ENCODE peak calls at places on chromosomes 12 and 14, in nine cellular contexts. One of them, this sample, is unnamed.

GRCh38 chr14:76050797-76051392 is 65.3 kb downstream of the IFT43 start:
- DNase-seq in AG10803: peak; percentile 66
- DNase-seq in stimulated activated CD4-positive, alpha-beta T cell treated with anti-CD3 and anti-CD28 coated beads, Interleukin-2, amount 100 ng/mL, for 24 hours: peak; percentile 56
- DNase-seq in mesothelial cell of epicardium: peak; percentile 75
- DNase-seq in HT1080: peak; percentile 48
- DNase-seq in activated CD4-positive, alpha-beta T cell treated with anti-CD3 and anti-CD28 coated beads, Interleukin-2, amount 10 ng/mL, durations not matched to agents 7 days and 5 days: peak; percentile 71
- DNase-seq in HepG2: peak; percentile 47
- DNase-seq in cardiac fibroblast: peak; percentile 77
- DNase-seq in HTR-8/SVneo: peak; percentile 90
- DNase-seq in this sample: no peak

GRCh38 chr12:97899956-97900355 is 437.4 kb downstream of the RMST start:
- DNase-seq in mesothelial cell of epicardium: no peak
- DNase-seq in activated CD4-positive, alpha-beta T cell treated with anti-CD3 and anti-CD28 coated beads, Interleukin-2, amount 10 ng/mL, durations not matched to agents 7 days and 5 days: no peak
- DNase-seq in cardiac fibroblast: no peak
- DNase-seq in HepG2: peak; percentile 62
- DNase-seq in AG10803: no peak
- DNase-seq in HT1080: no peak
- DNase-seq in HTR-8/SVneo: no peak
- DNase-seq in stimulated activated CD4-positive, alpha-beta T cell treated with anti-CD3 and anti-CD28 coated beads, Interleukin-2, amount 100 ng/mL, for 24 hours: no peak
- DNase-seq in this sample: no peak

GRCh38 chr12:52313461-52313860 is 7.7 kb downstream of the KRT83 start:
- DNase-seq in cardiac fibroblast: no peak
- DNase-seq in HepG2: no peak
- DNase-seq in HTR-8/SVneo: no peak
- DNase-seq in AG10803: no peak
- DNase-seq in activated CD4-positive, alpha-beta T cell treated with anti-CD3 and anti-CD28 coated beads, Interleukin-2, amount 10 ng/mL, durations not matched to agents 7 days and 5 days: no peak
- DNase-seq in stimulated activated CD4-positive, alpha-beta T cell treated with anti-CD3 and anti-CD28 coated beads, Interleukin-2, amount 100 ng/mL, for 24 hours: no peak
- DNase-seq in mesothelial cell of epicardium: no peak
- DNase-seq in HT1080: no peak
- DNase-seq in this sample: no peak

GRCh38 chr14:99264691-99265090 is 7.3 kb downstream of the BCL11B start:
- DNase-seq in stimulated activated CD4-positive, alpha-beta T cell treated with anti-CD3 and anti-CD28 coated beads, Interleukin-2, amount 100 ng/mL, for 24 hours: peak; percentile 34
- DNase-seq in cardiac fibroblast: no peak
- DNase-seq in HT1080: no peak
- DNase-seq in activated CD4-positive, alpha-beta T cell treated with anti-CD3 and anti-CD28 coated beads, Interleukin-2, amount 10 ng/mL, durations not matched to agents 7 days and 5 days: no peak
- DNase-seq in HepG2: no peak
- DNase-seq in mesothelial cell of epicardium: no peak
- DNase-seq in AG10803: no peak
- DNase-seq in HTR-8/SVneo: no peak
- DNase-seq in this sample: no peak

GRCh38 chr14:68712703-68713370 is 80.0 kb downstream of the ZFP36L1 start:
- DNase-seq in HTR-8/SVneo: no peak
- DNase-seq in activated CD4-positive, alpha-beta T cell treated with anti-CD3 and anti-CD28 coated beads, Interleukin-2, amount 10 ng/mL, durations not matched to agents 7 days and 5 days: no peak
- DNase-seq in HepG2: no peak
- DNase-seq in HT1080: no peak
- DNase-seq in stimulated activated CD4-positive, alpha-beta T cell treated with anti-CD3 and anti-CD28 coated beads, Interleukin-2, amount 100 ng/mL, for 24 hours: no peak
- DNase-seq in AG10803: no peak
- DNase-seq in cardiac fibroblast: no peak
- DNase-seq in mesothelial cell of epicardium: no peak
- DNase-seq in this sample: no peak

GRCh38 chr12:27220057-27220987 is 23.8 kb upstream of the STK38L start:
- DNase-seq in mesothelial cell of epicardium: no peak
- DNase-seq in AG10803: peak; percentile 26
- DNase-seq in HTR-8/SVneo: no peak
- DNase-seq in cardiac fibroblast: peak; percentile 20
- DNase-seq in HT1080: peak; percentile 21
- DNase-seq in HepG2: no peak
- DNase-seq in activated CD4-positive, alpha-beta T cell treated with anti-CD3 and anti-CD28 coated beads, Interleukin-2, amount 10 ng/mL, durations not matched to agents 7 days and 5 days: no peak
- DNase-seq in stimulated activated CD4-positive, alpha-beta T cell treated with anti-CD3 and anti-CD28 coated beads, Interleukin-2, amount 100 ng/mL, for 24 hours: no peak
- DNase-seq in this sample: no peak

GRCh38 chr12:105724651-105725050 is 394.2 kb downstream of the C12orf75 start:
- DNase-seq in mesothelial cell of epicardium: no peak
- DNase-seq in cardiac fibroblast: no peak
- DNase-seq in HT1080: no peak
- DNase-seq in HepG2: no peak
- DNase-seq in activated CD4-positive, alpha-beta T cell treated with anti-CD3 and anti-CD28 coated beads, Interleukin-2, amount 10 ng/mL, durations not matched to agents 7 days and 5 days: no peak
- DNase-seq in HTR-8/SVneo: no peak
- DNase-seq in AG10803: peak; percentile 44
- DNase-seq in stimulated activated CD4-positive, alpha-beta T cell treated with anti-CD3 and anti-CD28 coated beads, Interleukin-2, amount 100 ng/mL, for 24 hours: no peak
- DNase-seq in this sample: no peak

GRCh38 chr14:96038920-96039632 is at the start of gene C14orf132:
- DNase-seq in HT1080: peak; percentile 38
- DNase-seq in HTR-8/SVneo: peak; percentile 76
- DNase-seq in AG10803: peak; percentile 48
- DNase-seq in cardiac fibroblast: peak; percentile 68
- DNase-seq in mesothelial cell of epicardium: peak; percentile 65
- DNase-seq in stimulated activated CD4-positive, alpha-beta T cell treated with anti-CD3 and anti-CD28 coated beads, Interleukin-2, amount 100 ng/mL, for 24 hours: peak; percentile 74
- DNase-seq in HepG2: no peak
- DNase-seq in activated CD4-positive, alpha-beta T cell treated with anti-CD3 and anti-CD28 coated beads, Interleukin-2, amount 10 ng/mL, durations not matched to agents 7 days and 5 days: peak; percentile 48
- DNase-seq in this sample: peak; percentile 42

GRCh38 chr12:2140858-2141519 is 88.2 kb downstream of the CACNA1C start:
- DNase-seq in activated CD4-positive, alpha-beta T cell treated with anti-CD3 and anti-CD28 coated beads, Interleukin-2, amount 10 ng/mL, durations not matched to agents 7 days and 5 days: no peak
- DNase-seq in HT1080: no peak
- DNase-seq in cardiac fibroblast: no peak
- DNase-seq in HepG2: no peak
- DNase-seq in mesothelial cell of epicardium: no peak
- DNase-seq in AG10803: no peak
- DNase-seq in stimulated activated CD4-positive, alpha-beta T cell treated with anti-CD3 and anti-CD28 coated beads, Interleukin-2, amount 100 ng/mL, for 24 hours: no peak
- DNase-seq in HTR-8/SVneo: no peak
- DNase-seq in this sample: no peak

GRCh38 chr14:63949696-63950095 is 96.9 kb downstream of the SYNE2 start:
- DNase-seq in mesothelial cell of epicardium: no peak
- DNase-seq in stimulated activated CD4-positive, alpha-beta T cell treated with anti-CD3 and anti-CD28 coated beads, Interleukin-2, amount 100 ng/mL, for 24 hours: no peak
- DNase-seq in HepG2: no peak
- DNase-seq in activated CD4-positive, alpha-beta T cell treated with anti-CD3 and anti-CD28 coated beads, Interleukin-2, amount 10 ng/mL, durations not matched to agents 7 days and 5 days: no peak
- DNase-seq in cardiac fibroblast: no peak
- DNase-seq in AG10803: no peak
- DNase-seq in HT1080: no peak
- DNase-seq in HTR-8/SVneo: no peak
- DNase-seq in this sample: no peak

GRCh38 chr12:1740161-1740948 is 49.5 kb downstream of the ADIPOR2 start:
- DNase-seq in AG10803: no peak
- DNase-seq in cardiac fibroblast: no peak
- DNase-seq in mesothelial cell of epicardium: no peak
- DNase-seq in HTR-8/SVneo: no peak
- DNase-seq in HT1080: no peak
- DNase-seq in stimulated activated CD4-positive, alpha-beta T cell treated with anti-CD3 and anti-CD28 coated beads, Interleukin-2, amount 100 ng/mL, for 24 hours: no peak
- DNase-seq in activated CD4-positive, alpha-beta T cell treated with anti-CD3 and anti-CD28 coated beads, Interleukin-2, amount 10 ng/mL, durations not matched to agents 7 days and 5 days: no peak
- DNase-seq in HepG2: no peak
- DNase-seq in this sample: no peak

GRCh38 chr14:97107070-97107469 is 309.9 kb downstream of the VRK1 start:
- DNase-seq in AG10803: peak; percentile 70
- DNase-seq in HTR-8/SVneo: peak; percentile 33
- DNase-seq in activated CD4-positive, alpha-beta T cell treated with anti-CD3 and anti-CD28 coated beads, Interleukin-2, amount 10 ng/mL, durations not matched to agents 7 days and 5 days: no peak
- DNase-seq in cardiac fibroblast: no peak
- DNase-seq in mesothelial cell of epicardium: no peak
- DNase-seq in HT1080: peak; percentile 95
- DNase-seq in stimulated activated CD4-positive, alpha-beta T cell treated with anti-CD3 and anti-CD28 coated beads, Interleukin-2, amount 100 ng/mL, for 24 hours: no peak
- DNase-seq in HepG2: no peak
- DNase-seq in this sample: no peak

GRCh38 chr14:68682166-68683103 is 110.4 kb downstream of the ZFP36L1 start:
- DNase-seq in activated CD4-positive, alpha-beta T cell treated with anti-CD3 and anti-CD28 coated beads, Interleukin-2, amount 10 ng/mL, durations not matched to agents 7 days and 5 days: peak; percentile 41
- DNase-seq in HepG2: peak; percentile 39
- DNase-seq in HTR-8/SVneo: peak; percentile 99
- DNase-seq in HT1080: peak; percentile 99
- DNase-seq in AG10803: peak; percentile 100
- DNase-seq in stimulated activated CD4-positive, alpha-beta T cell treated with anti-CD3 and anti-CD28 coated beads, Interleukin-2, amount 100 ng/mL, for 24 hours: peak; percentile 28
- DNase-seq in cardiac fibroblast: peak; percentile 99
- DNase-seq in mesothelial cell of epicardium: no peak
- DNase-seq in this sample: no peak

GRCh38 chr14:75437201-75438143 is 9.7 kb downstream of the JDP2 start:
- DNase-seq in HTR-8/SVneo: no peak
- DNase-seq in stimulated activated CD4-positive, alpha-beta T cell treated with anti-CD3 and anti-CD28 coated beads, Interleukin-2, amount 100 ng/mL, for 24 hours: no peak
- DNase-seq in HepG2: no peak
- DNase-seq in AG10803: no peak
- DNase-seq in mesothelial cell of epicardium: no peak
- DNase-seq in cardiac fibroblast: no peak
- DNase-seq in HT1080: no peak
- DNase-seq in activated CD4-positive, alpha-beta T cell treated with anti-CD3 and anti-CD28 coated beads, Interleukin-2, amount 10 ng/mL, durations not matched to agents 7 days and 5 days: no peak
- DNase-seq in this sample: no peak

GRCh38 chr14:23359167-23359626 is 5.8 kb downstream of the EFS start:
- DNase-seq in HT1080: no peak
- DNase-seq in mesothelial cell of epicardium: no peak
- DNase-seq in stimulated activated CD4-positive, alpha-beta T cell treated with anti-CD3 and anti-CD28 coated beads, Interleukin-2, amount 100 ng/mL, for 24 hours: no peak
- DNase-seq in HepG2: no peak
- DNase-seq in activated CD4-positive, alpha-beta T cell treated with anti-CD3 and anti-CD28 coated beads, Interleukin-2, amount 10 ng/mL, durations not matched to agents 7 days and 5 days: no peak
- DNase-seq in AG10803: no peak
- DNase-seq in cardiac fibroblast: no peak
- DNase-seq in HTR-8/SVneo: no peak
- DNase-seq in this sample: no peak

GRCh38 chr14:34425095-34425851 is 36.8 kb downstream of the SPTSSA start:
- DNase-seq in activated CD4-positive, alpha-beta T cell treated with anti-CD3 and anti-CD28 coated beads, Interleukin-2, amount 10 ng/mL, durations not matched to agents 7 days and 5 days: no peak
- DNase-seq in AG10803: no peak
- DNase-seq in HT1080: peak; percentile 3
- DNase-seq in cardiac fibroblast: no peak
- DNase-seq in HTR-8/SVneo: no peak
- DNase-seq in mesothelial cell of epicardium: no peak
- DNase-seq in HepG2: peak; percentile 32
- DNase-seq in stimulated activated CD4-positive, alpha-beta T cell treated with anti-CD3 and anti-CD28 coated beads, Interleukin-2, amount 100 ng/mL, for 24 hours: no peak
- DNase-seq in this sample: no peak

GRCh38 chr12:3551386-3551785 is 60.4 kb downstream of the PRMT8 start:
- DNase-seq in activated CD4-positive, alpha-beta T cell treated with anti-CD3 and anti-CD28 coated beads, Interleukin-2, amount 10 ng/mL, durations not matched to agents 7 days and 5 days: no peak
- DNase-seq in AG10803: no peak
- DNase-seq in cardiac fibroblast: peak; percentile 24
- DNase-seq in stimulated activated CD4-positive, alpha-beta T cell treated with anti-CD3 and anti-CD28 coated beads, Interleukin-2, amount 100 ng/mL, for 24 hours: no peak
- DNase-seq in HTR-8/SVneo: no peak
- DNase-seq in HepG2: no peak
- DNase-seq in HT1080: no peak
- DNase-seq in mesothelial cell of epicardium: peak; percentile 7
- DNase-seq in this sample: no peak

GRCh38 chr12:104187446-104188155 is 28.0 kb upstream of the TXNRD1 start:
- DNase-seq in AG10803: no peak
- DNase-seq in HT1080: no peak
- DNase-seq in activated CD4-positive, alpha-beta T cell treated with anti-CD3 and anti-CD28 coated beads, Interleukin-2, amount 10 ng/mL, durations not matched to agents 7 days and 5 days: no peak
- DNase-seq in stimulated activated CD4-positive, alpha-beta T cell treated with anti-CD3 and anti-CD28 coated beads, Interleukin-2, amount 100 ng/mL, for 24 hours: no peak
- DNase-seq in HTR-8/SVneo: no peak
- DNase-seq in mesothelial cell of epicardium: no peak
- DNase-seq in cardiac fibroblast: no peak
- DNase-seq in HepG2: no peak
- DNase-seq in this sample: no peak

GRCh38 chr14:56100556-56100955 is 17.7 kb upstream of the PELI2 start:
- DNase-seq in HepG2: no peak
- DNase-seq in cardiac fibroblast: no peak
- DNase-seq in stimulated activated CD4-positive, alpha-beta T cell treated with anti-CD3 and anti-CD28 coated beads, Interleukin-2, amount 100 ng/mL, for 24 hours: no peak
- DNase-seq in HT1080: no peak
- DNase-seq in mesothelial cell of epicardium: no peak
- DNase-seq in activated CD4-positive, alpha-beta T cell treated with anti-CD3 and anti-CD28 coated beads, Interleukin-2, amount 10 ng/mL, durations not matched to agents 7 days and 5 days: no peak
- DNase-seq in HTR-8/SVneo: no peak
- DNase-seq in AG10803: peak; percentile 34
- DNase-seq in this sample: no peak

GRCh38 chr12:19894049-19894448 is 454.8 kb downstream of the AEBP2 start:
- DNase-seq in HepG2: no peak
- DNase-seq in HTR-8/SVneo: no peak
- DNase-seq in mesothelial cell of epicardium: no peak
- DNase-seq in activated CD4-positive, alpha-beta T cell treated with anti-CD3 and anti-CD28 coated beads, Interleukin-2, amount 10 ng/mL, durations not matched to agents 7 days and 5 days: no peak
- DNase-seq in AG10803: peak; percentile 72
- DNase-seq in HT1080: peak; percentile 18
- DNase-seq in cardiac fibroblast: peak; percentile 77
- DNase-seq in stimulated activated CD4-positive, alpha-beta T cell treated with anti-CD3 and anti-CD28 coated beads, Interleukin-2, amount 100 ng/mL, for 24 hours: no peak
- DNase-seq in this sample: no peak

GRCh38 chr14:39228044-39228443 is 5.7 kb upstream of the MIA2 start:
- DNase-seq in HepG2: peak; percentile 41
- DNase-seq in HT1080: no peak
- DNase-seq in activated CD4-positive, alpha-beta T cell treated with anti-CD3 and anti-CD28 coated beads, Interleukin-2, amount 10 ng/mL, durations not matched to agents 7 days and 5 days: no peak
- DNase-seq in stimulated activated CD4-positive, alpha-beta T cell treated with anti-CD3 and anti-CD28 coated beads, Interleukin-2, amount 100 ng/mL, for 24 hours: no peak
- DNase-seq in AG10803: no peak
- DNase-seq in cardiac fibroblast: no peak
- DNase-seq in mesothelial cell of epicardium: no peak
- DNase-seq in HTR-8/SVneo: no peak
- DNase-seq in this sample: no peak

GRCh38 chr12:7872565-7873304 is at the start of gene SLC2A14:
- DNase-seq in HT1080: no peak
- DNase-seq in stimulated activated CD4-positive, alpha-beta T cell treated with anti-CD3 and anti-CD28 coated beads, Interleukin-2, amount 100 ng/mL, for 24 hours: peak; percentile 21
- DNase-seq in HTR-8/SVneo: no peak
- DNase-seq in AG10803: no peak
- DNase-seq in cardiac fibroblast: no peak
- DNase-seq in mesothelial cell of epicardium: no peak
- DNase-seq in activated CD4-positive, alpha-beta T cell treated with anti-CD3 and anti-CD28 coated beads, Interleukin-2, amount 10 ng/mL, durations not matched to agents 7 days and 5 days: no peak
- DNase-seq in HepG2: no peak
- DNase-seq in this sample: no peak

GRCh38 chr12:94615284-94616216 is 34.8 kb downstream of the TMCC3 start:
- DNase-seq in AG10803: no peak
- DNase-seq in stimulated activated CD4-positive, alpha-beta T cell treated with anti-CD3 and anti-CD28 coated beads, Interleukin-2, amount 100 ng/mL, for 24 hours: no peak
- DNase-seq in mesothelial cell of epicardium: no peak
- DNase-seq in cardiac fibroblast: peak; percentile 52
- DNase-seq in HepG2: peak; percentile 35
- DNase-seq in HTR-8/SVneo: peak; percentile 67
- DNase-seq in HT1080: peak; percentile 91
- DNase-seq in activated CD4-positive, alpha-beta T cell treated with anti-CD3 and anti-CD28 coated beads, Interleukin-2, amount 10 ng/mL, durations not matched to agents 7 days and 5 days: no peak
- DNase-seq in this sample: peak; percentile 32

GRCh38 chr12:50530532-50530931 is 25.7 kb downstream of the DIP2B start:
- DNase-seq in activated CD4-positive, alpha-beta T cell treated with anti-CD3 and anti-CD28 coated beads, Interleukin-2, amount 10 ng/mL, durations not matched to agents 7 days and 5 days: no peak
- DNase-seq in cardiac fibroblast: no peak
- DNase-seq in stimulated activated CD4-positive, alpha-beta T cell treated with anti-CD3 and anti-CD28 coated beads, Interleukin-2, amount 100 ng/mL, for 24 hours: no peak
- DNase-seq in HT1080: no peak
- DNase-seq in HTR-8/SVneo: no peak
- DNase-seq in AG10803: no peak
- DNase-seq in HepG2: no peak
- DNase-seq in mesothelial cell of epicardium: no peak
- DNase-seq in this sample: no peak

GRCh38 chr12:54935235-54935951 is 49.2 kb downstream of the TESPA1 start:
- DNase-seq in HepG2: peak; percentile 2
- DNase-seq in AG10803: peak; percentile 70
- DNase-seq in HT1080: peak; percentile 94
- DNase-seq in mesothelial cell of epicardium: no peak
- DNase-seq in stimulated activated CD4-positive, alpha-beta T cell treated with anti-CD3 and anti-CD28 coated beads, Interleukin-2, amount 100 ng/mL, for 24 hours: peak; percentile 44
- DNase-seq in HTR-8/SVneo: peak; percentile 19
- DNase-seq in cardiac fibroblast: peak; percentile 86
- DNase-seq in activated CD4-positive, alpha-beta T cell treated with anti-CD3 and anti-CD28 coated beads, Interleukin-2, amount 10 ng/mL, durations not matched to agents 7 days and 5 days: peak; percentile 60
- DNase-seq in this sample: no peak